ENCODE peak calls at places on chromosomes 6 and 20, in four cellular contexts. C is activated CD4-positive, alpha-beta T cell treated with anti-CD3 and anti-CD28 coated beads, Interleukin-2, amount 50 U/mL, for 24 hours; I is RPMI7951; S is foreskin fibroblast. F is an unnamed sample.

GRCh38 chr6:17086469-17086868 is 15.4 kb upstream of the STMND1 start:
- DNase-seq in C (no peak), I (peak; percentile 83), S (peak; percentile 87), F (no peak)

GRCh38 chr6:82396964-82397761 is 33.5 kb downstream of the TPBG start:
- DNase-seq in C (no peak), I (peak; percentile 96), S (peak; percentile 92), F (no peak)

GRCh38 chr20:47319517-47320252 is 36.8 kb downstream of the ZMYND8 start:
- DNase-seq in C (no peak), I (peak; percentile 94), S (peak; percentile 74), F (no peak)

GRCh38 chr6:158894192-158894591 is 75.0 kb upstream of the EZR start:
- DNase-seq in C (no peak), I (peak; percentile 73), S (peak; percentile 88), F (no peak)

GRCh38 chr6:39296745-39297640 is 17.2 kb downstream of the KCNK17 start:
- DNase-seq in C (no peak), I (peak; percentile 83), S (peak; percentile 80), F (no peak)

GRCh38 chr6:9085054-9085746 is 649.9 kb upstream of the SLC35B3 start:
- DNase-seq in C (no peak), I (no peak), S (peak; percentile 67), F (no peak)

GRCh38 chr20:25324412-25324811 is 66.2 kb downstream of the ABHD12 start:
- DNase-seq in C (no peak), I (no peak), S (no peak), F (no peak)

GRCh38 chr6:105097288-105097687 is 82.5 kb downstream of the POPDC3 start:
- DNase-seq in C (no peak), I (no peak), S (no peak), F (no peak)

GRCh38 chr6:43784049-43784855 is 14.2 kb downstream of the VEGFA start:
- DNase-seq in C (no peak), I (no peak), S (no peak), F (no peak)

GRCh38 chr20:38001981-38002380 is 31.3 kb downstream of the TTI1 start:
- DNase-seq in C (no peak), I (no peak), S (peak; percentile 29), F (no peak)

GRCh38 chr6:62150048-62150663 is 135.9 kb downstream of the KHDRBS2 start:
- DNase-seq in C (no peak), I (peak; percentile 4), S (peak; percentile 4), F (no peak)

GRCh38 chr6:13304580-13305255 is 23.6 kb downstream of the TBC1D7 start:
- DNase-seq in C (no peak), I (no peak), S (peak; percentile 22), F (no peak)

GRCh38 chr6:45378324-45378926 is 691 bp upstream of the SUPT3H start:
- DNase-seq in C (no peak), I (no peak), S (no peak), F (peak; percentile 1)

GRCh38 chr6:31186052-31186734 is 15.7 kb upstream of the POU5F1 start:
- DNase-seq in C (no peak), I (no peak), S (peak; percentile 61), F (no peak)

GRCh38 chr6:78611886-78612480 is 255.4 kb upstream of the IRAK1BP1 start:
- DNase-seq in C (no peak), I (peak; percentile 28), S (peak; percentile 39), F (no peak)

GRCh38 chr6:158487495-158487894 is 72.4 kb upstream of the TMEM181 start:
- DNase-seq in C (no peak), I (peak; percentile 37), S (peak; percentile 44), F (no peak)

GRCh38 chr20:34525709-34526416 is 9.6 kb downstream of the DYNLRB1 start:
- DNase-seq in C (no peak), I (peak; percentile 100), S (peak; percentile 99), F (no peak)

GRCh38 chr6:142702501-142703460 is 242.2 kb downstream of the HIVEP2 start:
- DNase-seq in C (no peak), I (no peak), S (no peak), F (no peak)

GRCh38 chr20:36861875-36862801 is 13.8 kb upstream of the TLDC2 start:
- DNase-seq in C (no peak), I (peak; percentile 98), S (peak; percentile 96), F (no peak)

GRCh38 chr6:55276745-55277627 is 50.3 kb upstream of the GFRAL start:
- DNase-seq in C (no peak), I (peak; percentile 56), S (peak; percentile 73), F (no peak)

GRCh38 chr6:103101267-103101666 is 1707.8 kb downstream of the GRIK2 start:
- DNase-seq in C (no peak), I (no peak), S (no peak), F (no peak)

GRCh38 chr6:1215884-1216487 is 95.9 kb upstream of the FOXQ1 start:
- DNase-seq in C (no peak), I (no peak), S (no peak), F (no peak)

GRCh38 chr6:29631860-29632731 is 887 bp downstream of the GABBR1 start:
- DNase-seq in C (no peak), I (peak; percentile 72), S (peak; percentile 84), F (peak; percentile 63)

GRCh38 chr6:139336488-139336887 is 38.0 kb downstream of the CITED2 start:
- DNase-seq in C (no peak), I (peak; percentile 69), S (no peak), F (no peak)

GRCh38 chr20:49768204-49769124 is 44.2 kb upstream of the SLC9A8 start:
- DNase-seq in C (no peak), I (peak; percentile 97), S (peak; percentile 73), F (no peak)

GRCh38 chr6:4599924-4600323 is 176.3 kb upstream of the CDYL start:
- DNase-seq in C (no peak), I (peak; percentile 90), S (peak; percentile 37), F (no peak)